ENCODE peak calls at places on chromosomes 11 and 22, in six cellular contexts. U, K, L, J, W and O are unnamed samples. For H3K4me1, the result is how much of the 10 kb centered on the place peaks cover.

GRCh38 chr22:44200451-44200850 is 19.7 kb downstream of the PARVG start:
- DNase-seq in U (no peak), K (no peak), L (no peak), J (no peak), W (no peak), O (no peak)

GRCh38 chr22:50209893-50210292 is 9.1 kb downstream of the SELENOO start:
- DNase-seq in U (peak), K (peak), L (peak), J (peak), W (peak), O (peak)

GRCh38 chr11:124108158-124108557 is 7.1 kb upstream of the VWA5A start:
- DNase-seq in U (no peak), K (no peak), L (no peak), J (no peak), W (peak), O (no peak)

GRCh38 chr11:77312107-77312506 is 10.6 kb upstream of the GDPD4 start:
- DNase-seq in U (no peak), K (no peak), L (no peak), J (no peak), W (no peak), O (no peak)

GRCh38 chr22:38062782-38063181 is 5.6 kb downstream of the PICK1 start:
- DNase-seq in U (no peak), K (peak), L (no peak), J (no peak), W (no peak), O (no peak)

GRCh38 chr22:24407884-24408283 is 19.5 kb upstream of the ADORA2A start:
- DNase-seq in U (no peak), K (no peak), L (no peak), J (no peak), W (no peak), O (no peak)

GRCh38 chr11:17952487-17952886 is 60.4 kb downstream of the SERGEF start:
- DNase-seq in U (no peak), K (no peak), L (no peak), J (no peak), W (no peak), O (no peak)

GRCh38 chr11:36122715-36123114 is 166.5 kb downstream of the COMMD9 start:
- DNase-seq in U (no peak), K (no peak), L (no peak), J (no peak), W (no peak), O (no peak)

GRCh38 chr11:1573077-1573846 is 1.2 kb upstream of the DUSP8 start:
- DNase-seq in U (no peak), K (no peak), L (no peak), J (no peak), W (no peak), O (no peak)

GRCh38 chr11:69221086-69221485 is 65.4 kb downstream of the SMIM38 start:
- DNase-seq in U (no peak), K (no peak), L (no peak), J (no peak), W (no peak), O (no peak)

GRCh38 chr11:120244476-120244875 is 4.5 kb downstream of the POU2F3 start:
- DNase-seq in U (no peak), K (no peak), L (no peak), J (no peak), W (no peak), O (no peak)

GRCh38 chr11:105000797-105001196 is 22.2 kb downstream of the CASP5 start:
- DNase-seq in U (no peak), K (peak), L (no peak), J (peak), W (peak), O (no peak)

GRCh38 chr11:69416746-69417145 is 64.7 kb upstream of the LINC01488 start:
- DNase-seq in U (no peak), K (no peak), L (no peak), J (no peak), W (no peak), O (no peak)

GRCh38 chr11:78000193-78000592 is 5.7 kb upstream of the INTS4 start:
- DNase-seq in U (no peak), K (no peak), L (peak), J (no peak), W (peak), O (peak)

GRCh38 chr11:29343465-29344333 is 673.1 kb downstream of the KCNA4 start:
- DNase-seq in U (peak), K (peak), L (peak), J (peak), W (peak), O (peak)

GRCh38 chr11:104320091-104320490 is 156.1 kb upstream of the PDGFD start:
- DNase-seq in U (no peak), K (no peak), L (no peak), J (no peak), W (no peak), O (no peak)

GRCh38 chr22:47963660-47964059 is 1201.2 kb downstream of the TBC1D22A start:
- DNase-seq in U (no peak), K (no peak), L (no peak), J (no peak), W (no peak), O (no peak)

GRCh38 chr11:126857860-126858808 is 142.4 kb downstream of the KIRREL3 start:
- DNase-seq in U (no peak), K (no peak), L (no peak), J (no peak), W (no peak), O (peak)

GRCh38 chr22:25018009-25018408 is 65.5 kb downstream of the KIAA1671 start:
- DNase-seq in U (no peak), K (no peak), L (no peak), J (no peak), W (no peak), O (no peak)

GRCh38 chr22:25702571-25703167 is 39.3 kb upstream of the MYO18B start:
- DNase-seq in U (no peak), K (no peak), L (no peak), J (no peak), W (no peak), O (no peak)

GRCh38 chr22:46538816-46539163 is 1.4 kb upstream of the CELSR1 start:
- DNase-seq in U (no peak), K (no peak), L (no peak), J (no peak), W (no peak), O (no peak)

GRCh38 chr11:44857490-44857889 is 93.2 kb downstream of the TP53I11 start:
- DNase-seq in U (peak), K (no peak), L (no peak), J (no peak), W (no peak), O (no peak)

GRCh38 chr11:2883717-2884423 is 1.7 kb downstream of the CDKN1C start:
- DNase-seq in U (peak), K (no peak), L (no peak), J (no peak), W (no peak), O (no peak)

GRCh38 chr11:119672597-119672996 is 56.4 kb downstream of the NECTIN1 start:
- DNase-seq in U (peak), K (no peak), L (no peak), J (no peak), W (no peak), O (no peak)

GRCh38 chr11:28346721-28347120 is 238.5 kb downstream of the METTL15 start:
- DNase-seq in U (no peak), K (no peak), L (no peak), J (no peak), W (no peak), O (no peak)

GRCh38 chr11:75536786-75537629 is 11.3 kb upstream of the GDPD5 start:
- DNase-seq in U (no peak), K (no peak), L (peak), J (no peak), W (peak), O (no peak)

GRCh38 chr11:128422576-128423370 is 164.6 kb downstream of the ETS1 start:
- DNase-seq in U (peak), K (peak), L (no peak), J (peak), W (no peak), O (peak)

GRCh38 chr11:71454470-71455113 is 1.6 kb downstream of the NADSYN1 start:
- DNase-seq in U (no peak), K (no peak), L (peak), J (no peak), W (no peak), O (no peak)

GRCh38 chr11:126607374-126607773 is 251.9 kb downstream of the ST3GAL4 start:
- DNase-seq in U (no peak), K (no peak), L (peak), J (no peak), W (peak), O (peak)

GRCh38 chr11:20055312-20055711 is 105.0 kb downstream of the DBX1 start:
- DNase-seq in U (no peak), K (no peak), L (no peak), J (no peak), W (no peak), O (no peak)

GRCh38 chr22:27296091-27296675 is 505.4 kb downstream of the MN1 start:
- DNase-seq in U (no peak), K (no peak), L (no peak), J (no peak), W (no peak), O (no peak)

GRCh38 chr11:1074244-1075221 is at the start of gene MUC2:
- DNase-seq in U (no peak), K (peak), L (no peak), J (peak), W (no peak), O (no peak)

GRCh38 chr11:61380914-61381313 is 11.5 kb upstream of the TMEM216 start:
- DNase-seq in U (no peak), K (no peak), L (no peak), J (no peak), W (peak), O (no peak)

GRCh38 chr22:40202225-40202944 is 24.7 kb downstream of the TNRC6B start:
- DNase-seq in U (no peak), K (no peak), L (no peak), J (no peak), W (no peak), O (no peak)

GRCh38 chr22:27476729-27477128 is 324.8 kb downstream of the MN1 start:
- DNase-seq in U (no peak), K (no peak), L (peak), J (no peak), W (no peak), O (no peak)

GRCh38 chr11:27211370-27212127 is 151.5 kb downstream of the CCDC34 start:
- DNase-seq in U (peak), K (no peak), L (no peak), J (no peak), W (peak), O (no peak)

GRCh38 chr11:12411806-12412727 is 34.7 kb downstream of the PARVA start:
- DNase-seq in U (peak), K (peak), L (peak), J (no peak), W (peak), O (peak)

DNA sequence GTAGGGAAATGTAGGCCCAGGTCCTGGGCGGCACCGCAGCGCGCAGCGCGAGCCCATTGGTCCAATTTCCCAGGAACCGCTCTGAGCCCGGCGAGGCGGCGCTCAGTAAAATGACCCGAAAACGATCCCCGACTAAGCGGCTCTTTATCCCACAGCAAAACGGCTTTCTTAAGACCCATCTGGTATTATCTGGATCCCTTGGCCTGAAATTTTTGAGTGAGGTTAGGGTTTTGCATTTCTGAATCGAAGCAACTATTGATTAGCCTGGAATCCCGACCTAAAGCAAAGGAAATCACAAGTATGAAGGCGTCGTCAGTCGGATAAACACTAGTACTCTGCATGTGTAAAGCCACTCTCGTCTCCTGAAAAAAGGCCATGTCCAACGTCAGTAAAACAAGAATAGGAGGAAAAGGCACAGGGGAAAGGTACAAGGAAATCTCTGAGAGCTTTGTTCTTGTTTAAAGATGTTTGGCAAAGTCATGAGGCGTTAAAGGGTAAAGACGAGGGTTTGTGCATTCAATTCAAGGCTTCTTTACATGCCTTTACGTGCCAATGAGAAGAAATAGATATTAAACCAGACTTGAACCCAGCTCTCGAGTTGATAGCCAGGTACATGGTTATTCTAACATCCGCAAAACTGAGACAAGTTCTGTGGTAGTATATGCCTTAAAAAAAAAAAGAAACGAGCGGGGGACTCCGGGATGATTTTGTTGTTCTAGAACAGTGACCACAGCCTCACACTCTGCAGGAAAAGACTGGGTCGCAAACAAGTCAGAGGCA is 564 bp upstream of the CFL1 start:
- DNase-seq in U (no peak), K (no peak), L (no peak), J (no peak), W (no peak), O (no peak)
- H3K4me1 ChIP-seq in U (under half), K (half or more), L (under half), J (under half), W (under half), O (under half)

GRCh38 chr22:45290410-45290936 is 5.7 kb downstream of the UPK3A start:
- DNase-seq in U (peak), K (no peak), L (peak), J (no peak), W (no peak), O (peak)

GRCh38 chr22:45286854-45287551 is 2.3 kb downstream of the UPK3A start:
- DNase-seq in U (no peak), K (no peak), L (no peak), J (no peak), W (no peak), O (no peak)

GRCh38 chr22:45280995-45281394 is 3.8 kb upstream of the UPK3A start:
- DNase-seq in U (no peak), K (no peak), L (no peak), J (no peak), W (no peak), O (no peak)

GRCh38 chr22:45284705-45285305 is at the start of gene UPK3A:
- DNase-seq in U (peak), K (peak), L (peak), J (peak), W (peak), O (peak)

GRCh38 chr22:45285431-45286058 is 796 bp downstream of the UPK3A start:
- DNase-seq in U (no peak), K (no peak), L (no peak), J (no peak), W (no peak), O (no peak)
- H3K4me1 ChIP-seq in U (under half), K (under half), L (under half), J (under half), W (under half), O (under half)

GRCh38 chr11:33723238-33723881 is 12.9 kb downstream of the CD59 start:
- DNase-seq in U (no peak), K (no peak), L (peak), J (no peak), W (no peak), O (no peak)
- H3K4me1 ChIP-seq in U (under half), K (half or more), L (under half), J (under half), W (under half), O (under half)

GRCh38 chr22:28980326-28980725 is 81.3 kb downstream of the C22orf31 start:
- DNase-seq in U (no peak), K (no peak), L (no peak), J (no peak), W (no peak), O (no peak)

GRCh38 chr22:28977481-28977971 is 84.1 kb downstream of the C22orf31 start:
- DNase-seq in U (no peak), K (no peak), L (peak), J (no peak), W (no peak), O (no peak)

GRCh38 chr22:28978158-28978557 is 83.5 kb downstream of the C22orf31 start:
- DNase-seq in U (no peak), K (no peak), L (no peak), J (no peak), W (no peak), O (no peak)

GRCh38 chr22:28977050-28977449 is 84.6 kb downstream of the C22orf31 start:
- DNase-seq in U (no peak), K (no peak), L (no peak), J (no peak), W (no peak), O (no peak)

DNA sequence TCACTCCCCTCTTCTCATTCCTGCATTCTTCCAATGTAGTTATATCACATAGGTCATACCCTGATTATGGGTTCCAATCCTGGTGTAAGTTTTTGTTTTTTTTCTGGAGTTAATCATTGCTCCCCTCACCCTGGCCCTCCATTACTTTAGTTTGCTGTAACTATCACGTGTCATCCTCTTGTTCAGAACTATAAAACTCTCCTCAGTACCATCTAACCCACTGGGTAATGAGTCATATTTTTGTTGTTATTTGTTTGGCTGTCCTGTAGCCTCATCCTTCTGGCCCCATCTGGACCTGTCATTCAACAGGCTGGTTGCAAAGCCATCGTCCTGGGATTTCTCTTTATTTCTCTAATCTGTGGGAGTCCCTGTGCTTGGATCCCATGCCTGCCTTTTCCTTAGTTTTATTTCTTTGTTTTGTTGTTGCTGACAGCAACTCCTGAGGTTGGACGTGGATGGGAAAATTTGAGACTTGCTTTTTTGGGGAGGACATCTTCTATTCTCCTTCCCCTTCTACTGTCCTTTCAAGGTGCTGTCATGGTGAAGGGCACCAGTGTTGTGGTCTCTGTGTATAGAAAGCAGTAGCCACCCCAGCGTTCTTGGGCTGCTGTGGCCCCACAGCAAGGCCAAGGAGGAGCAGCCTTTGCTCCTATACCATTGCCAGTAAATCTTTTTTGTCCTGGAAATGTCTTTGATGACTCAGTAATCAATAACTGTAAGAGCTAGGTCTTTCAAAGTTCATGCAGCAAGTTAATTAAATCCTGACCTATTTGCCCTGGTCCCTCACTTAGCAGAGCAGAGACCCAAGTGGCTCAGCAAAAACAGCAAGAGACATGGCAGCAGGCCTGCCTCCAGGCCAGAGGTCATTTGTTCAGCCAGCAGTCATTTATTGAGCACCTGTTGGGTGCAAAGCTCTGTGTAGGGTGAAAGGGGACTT is 82.5 kb downstream of the C22orf31 start:
- DNase-seq in U (no peak), K (no peak), L (no peak), J (no peak), W (no peak), O (no peak)
- H3K4me1 ChIP-seq in U (under half), K (under half), L (under half), J (under half), W (under half), O (under half)